ENCODE peak calls at places on chromosomes 3 and 15, in five cellular contexts. X is mesendoderm, H is GM23248, W is PC-3, M is H1. N is an unnamed sample.

GRCh38 chr3:110568246-110568645 is 503.4 kb upstream of the NECTIN3 start:
- DNase-seq in X (no peak), H (peak), W (peak), M (no peak), N (peak)

GRCh38 chr3:52596658-52597265 is 60.4 kb downstream of the UQCC5 start:
- DNase-seq in X (no peak), H (no peak), W (no peak), M (no peak), N (no peak)

GRCh38 chr15:67076147-67076843 is 10.9 kb downstream of the SMAD3 start:
- DNase-seq in X (no peak), H (peak), W (peak), M (no peak), N (peak)

GRCh38 chr15:78859971-78860733 is 12.5 kb upstream of the MORF4L1 start:
- DNase-seq in X (peak), H (peak), W (peak), M (peak), N (peak)

GRCh38 chr15:76986743-76987142 is 8.2 kb upstream of the PSTPIP1 start:
- DNase-seq in X (no peak), H (no peak), W (no peak), M (no peak), N (no peak)

GRCh38 chr15:101250931-101251829 is 668 bp downstream of the CHSY1 start:
- DNase-seq in X (peak), H (peak), W (peak), M (no peak), N (no peak)

GRCh38 chr15:56798639-56799038 is 65.3 kb upstream of the ZNF280D start:
- DNase-seq in X (no peak), H (no peak), W (no peak), M (no peak), N (no peak)

GRCh38 chr3:45034612-45035252 is 8.6 kb downstream of the CLEC3B start:
- DNase-seq in X (no peak), H (no peak), W (no peak), M (no peak), N (no peak)

GRCh38 chr3:25582242-25582641 is 82.5 kb downstream of the TOP2B start:
- DNase-seq in X (peak), H (peak), W (peak), M (no peak), N (peak)

GRCh38 chr3:50455133-50455532 is 48.3 kb downstream of the CACNA2D2 start:
- DNase-seq in X (no peak), H (no peak), W (no peak), M (no peak), N (no peak)

GRCh38 chr15:31390777-31391486 is 64.3 kb downstream of the KLF13 start:
- DNase-seq in X (peak), H (no peak), W (no peak), M (no peak), N (no peak)

GRCh38 chr3:132232231-132232792 is 84.9 kb upstream of the ACP3 start:
- DNase-seq in X (no peak), H (peak), W (no peak), M (no peak), N (peak)

GRCh38 chr15:42798802-42799201 is 61.9 kb upstream of the CDAN1 start:
- DNase-seq in X (no peak), H (no peak), W (no peak), M (no peak), N (no peak)

GRCh38 chr3:41601404-41601987 is 360.4 kb downstream of the ULK4 start:
- DNase-seq in X (no peak), H (no peak), W (no peak), M (no peak), N (peak)

GRCh38 chr3:98705694-98706093 is 57.4 kb upstream of the ST3GAL6 start:
- DNase-seq in X (no peak), H (peak), W (peak), M (no peak), N (no peak)

GRCh38 chr3:39990532-39990931 is 181.1 kb downstream of the MYRIP start:
- DNase-seq in X (peak), H (peak), W (peak), M (peak), N (peak)

GRCh38 chr3:65883614-65884013 is 155.1 kb downstream of the MAGI1 start:
- DNase-seq in X (no peak), H (no peak), W (peak), M (no peak), N (peak)

GRCh38 chr15:85116925-85117646 is 135.4 kb downstream of the PDE8A start:
- DNase-seq in X (no peak), H (no peak), W (no peak), M (peak), N (peak)

GRCh38 chr15:42171122-42171521 is 14.7 kb upstream of the PLA2G4F start:
- DNase-seq in X (no peak), H (no peak), W (no peak), M (no peak), N (no peak)

GRCh38 chr3:77041156-77041696 is 1.3 kb downstream of the ROBO2 start:
- DNase-seq in X (no peak), H (no peak), W (no peak), M (no peak), N (no peak)

GRCh38 chr3:24682141-24682547 is 187.5 kb upstream of the THRB start:
- DNase-seq in X (no peak), H (peak), W (peak), M (no peak), N (peak)

GRCh38 chr15:64246364-64247189 is 83.8 kb upstream of the PPIB start:
- DNase-seq in X (peak), H (peak), W (peak), M (no peak), N (peak)

GRCh38 chr3:191244242-191244867 is 45.3 kb downstream of the OSTN start:
- DNase-seq in X (no peak), H (peak), W (peak), M (no peak), N (no peak)

GRCh38 chr3:161317077-161317476 is 54.2 kb downstream of the SPTSSB start:
- DNase-seq in X (no peak), H (no peak), W (no peak), M (no peak), N (no peak)

GRCh38 chr15:89247441-89247840 is 3.7 kb downstream of the FANCI start:
- DNase-seq in X (no peak), H (no peak), W (no peak), M (no peak), N (no peak)

GRCh38 chr15:101232677-101233076 is 19.2 kb downstream of the CHSY1 start:
- DNase-seq in X (peak), H (no peak), W (no peak), M (no peak), N (no peak)

GRCh38 chr3:143280984-143281383 is 161.4 kb downstream of the CHST2 start:
- DNase-seq in X (no peak), H (no peak), W (no peak), M (no peak), N (no peak)

GRCh38 chr15:69002783-69003182 is 11.7 kb upstream of the NOX5 start:
- DNase-seq in X (no peak), H (no peak), W (no peak), M (no peak), N (no peak)

GRCh38 chr3:12371525-12372140 is 82.8 kb downstream of the PPARG start:
- DNase-seq in X (no peak), H (no peak), W (peak), M (no peak), N (peak)

GRCh38 chr3:131315162-131315561 is 66.4 kb upstream of the NUDT16 start:
- DNase-seq in X (no peak), H (no peak), W (no peak), M (no peak), N (no peak)

GRCh38 chr3:13080026-13080425 is 6.8 kb upstream of the IQSEC1 start:
- DNase-seq in X (no peak), H (no peak), W (no peak), M (no peak), N (no peak)

GRCh38 chr3:194300392-194300758 is 50.8 kb downstream of the CPN2 start:
- DNase-seq in X (peak), H (peak), W (no peak), M (no peak), N (peak)

GRCh38 chr3:74539879-74540278 is 74.6 kb downstream of the CNTN3 start:
- DNase-seq in X (no peak), H (no peak), W (no peak), M (no peak), N (no peak)

GRCh38 chr3:41323860-41324259 is 124.6 kb downstream of the CTNNB1 start:
- DNase-seq in X (peak), H (no peak), W (no peak), M (no peak), N (no peak)

GRCh38 chr3:80017369-80017768 is 249.6 kb upstream of the ROBO1 start:
- DNase-seq in X (no peak), H (no peak), W (no peak), M (no peak), N (no peak)

GRCh38 chr3:138875754-138876664 is 41.3 kb upstream of the PIK3CB start:
- DNase-seq in X (no peak), H (no peak), W (no peak), M (no peak), N (no peak)

GRCh38 chr3:45110185-45110833 is 35.9 kb downstream of the CDCP1 start:
- DNase-seq in X (no peak), H (no peak), W (no peak), M (no peak), N (no peak)

GRCh38 chr3:120394343-120394742 is 45.2 kb upstream of the LRRC58 start:
- DNase-seq in X (no peak), H (no peak), W (no peak), M (no peak), N (no peak)

GRCh38 chr3:120393252-120393651 is 44.1 kb upstream of the LRRC58 start:
- DNase-seq in X (no peak), H (peak), W (no peak), M (no peak), N (no peak)

GRCh38 chr3:120393761-120394160 is 44.6 kb upstream of the LRRC58 start:
- DNase-seq in X (no peak), H (no peak), W (peak), M (no peak), N (no peak)

GRCh38 chr3:120399372-120399771 is 50.2 kb upstream of the LRRC58 start:
- DNase-seq in X (no peak), H (no peak), W (no peak), M (no peak), N (no peak)

DNA sequence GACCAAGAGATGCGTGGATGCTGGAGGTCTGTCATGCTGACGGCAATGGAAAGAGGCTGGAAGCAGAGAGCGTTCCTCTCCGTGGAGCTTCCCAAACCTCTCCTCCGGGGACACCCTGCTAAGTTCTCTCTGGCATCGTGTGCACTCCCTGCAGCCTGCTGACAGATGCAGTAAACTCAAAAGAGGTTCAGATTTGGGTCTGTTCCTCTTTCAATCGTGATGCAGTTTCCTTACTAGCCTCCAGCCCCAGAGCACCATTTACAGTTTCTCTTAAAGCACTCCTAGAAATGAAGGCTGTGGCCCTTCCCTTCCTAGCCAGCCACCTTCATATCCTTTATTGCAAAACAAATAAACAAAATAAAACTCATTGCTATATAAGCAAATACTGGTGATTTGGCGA is 47.3 kb upstream of the LRRC58 start:
- DNase-seq in X (no peak), H (no peak), W (no peak), M (no peak), N (no peak)
- H3K4me3 ChIP-seq in X (no peak), H (no peak), W (no peak), M (no peak), N (no peak)

GRCh38 chr15:59283717-59284336 is 77.2 kb downstream of the LDHAL6B start:
- DNase-seq in X (peak), H (no peak), W (peak), M (no peak), N (no peak)
- H3K4me2 ChIP-seq in X (no peak), H (no peak), W (peak), M (no peak), N (no peak)

GRCh38 chr3:30641612-30642251 is 35.3 kb downstream of the TGFBR2 start:
- DNase-seq in X (peak), H (no peak), W (no peak), M (no peak), N (no peak)
- H3K9ac ChIP-seq in X (no peak), H (no peak), W (no peak), M (no peak), N (no peak)

GRCh38 chr15:51737538-51738305 is at the start of gene LYSMD2:
- DNase-seq in X (peak), H (peak), W (peak), M (no peak), N (no peak)

GRCh38 chr15:51736646-51737537 is 563 bp downstream of the LYSMD2 start:
- DNase-seq in X (peak), H (peak), W (peak), M (peak), N (no peak)

GRCh38 chr15:51735211-51735610 is 2.2 kb downstream of the LYSMD2 start:
- DNase-seq in X (no peak), H (peak), W (no peak), M (no peak), N (no peak)

GRCh38 chr15:51735611-51736010 is 1.8 kb downstream of the LYSMD2 start:
- DNase-seq in X (no peak), H (no peak), W (no peak), M (no peak), N (no peak)

GRCh38 chr15:51736069-51736468 is 1.4 kb downstream of the LYSMD2 start:
- DNase-seq in X (no peak), H (peak), W (no peak), M (no peak), N (no peak)
- H3K4me3 ChIP-seq in X (no peak), H (no peak), W (peak), M (no peak), N (no peak)

GRCh38 chr3:14082108-14082657 is 42.5 kb downstream of the CHCHD4 start:
- DNase-seq in X (no peak), H (no peak), W (no peak), M (no peak), N (no peak)
- H3K4me2 ChIP-seq in X (no peak), H (no peak), W (no peak), M (no peak), N (no peak)

N was measured in astrocyte.